ENCODE peak calls at places on chromosomes 4 and X, in four cellular contexts. One of them, this sample, is unnamed.

GRCh38 chrX:53133400-53133799 is 39.5 kb downstream of the KANTR start:
- DNase-seq in AG10803: no peak
- DNase-seq in CD8-positive, alpha-beta T cell: no peak
- DNase-seq in tibial artery: no peak
- DNase-seq in this sample: no peak

GRCh38 chrX:150258176-150258425 is 105.0 kb upstream of the MAMLD1 start:
- DNase-seq in CD8-positive, alpha-beta T cell: no peak
- DNase-seq in tibial artery: no peak
- DNase-seq in AG10803: no peak
- DNase-seq in this sample: no peak

GRCh38 chr4:150423074-150423473 is 158.9 kb upstream of the MAB21L2 start:
- DNase-seq in AG10803: no peak
- DNase-seq in tibial artery: no peak
- DNase-seq in CD8-positive, alpha-beta T cell: no peak
- DNase-seq in this sample: no peak

GRCh38 chr4:113179996-113180395 is 130.5 kb downstream of the ANK2 start:
- DNase-seq in CD8-positive, alpha-beta T cell: no peak
- DNase-seq in tibial artery: no peak
- DNase-seq in AG10803: peak
- DNase-seq in this sample: peak

GRCh38 chrX:1649623-1650022 is 34.8 kb downstream of the ASMT start:
- DNase-seq in CD8-positive, alpha-beta T cell: no peak
- DNase-seq in AG10803: no peak
- DNase-seq in tibial artery: no peak
- DNase-seq in this sample: no peak

GRCh38 chrX:109857898-109858297 is 124.8 kb upstream of the ACSL4 start:
- DNase-seq in AG10803: peak
- DNase-seq in CD8-positive, alpha-beta T cell: no peak
- DNase-seq in tibial artery: no peak
- DNase-seq in this sample: peak

GRCh38 chr4:118931791-118932190 is 43.1 kb downstream of the SYNPO2 start:
- DNase-seq in tibial artery: no peak
- DNase-seq in CD8-positive, alpha-beta T cell: no peak
- DNase-seq in AG10803: no peak
- DNase-seq in this sample: no peak

GRCh38 chr4:107993969-107994368 is 4.3 kb downstream of the HADH start:
- DNase-seq in CD8-positive, alpha-beta T cell: no peak
- DNase-seq in AG10803: no peak
- DNase-seq in tibial artery: no peak
- DNase-seq in this sample: no peak

GRCh38 chrX:16491461-16491860 is 158.5 kb upstream of the S100G start:
- DNase-seq in CD8-positive, alpha-beta T cell: no peak
- DNase-seq in AG10803: no peak
- DNase-seq in tibial artery: no peak
- DNase-seq in this sample: no peak

GRCh38 chr4:186981161-186981560 is 257.5 kb upstream of the FAT1 start:
- DNase-seq in AG10803: peak
- DNase-seq in CD8-positive, alpha-beta T cell: no peak
- DNase-seq in tibial artery: no peak
- DNase-seq in this sample: peak

GRCh38 chr4:153432971-153433752 is 33.0 kb upstream of the TMEM131L start:
- DNase-seq in AG10803: peak
- DNase-seq in tibial artery: peak
- DNase-seq in CD8-positive, alpha-beta T cell: peak
- DNase-seq in this sample: peak

GRCh38 chr4:11421116-11421515 is 7.6 kb downstream of the HS3ST1 start:
- DNase-seq in AG10803: no peak
- DNase-seq in CD8-positive, alpha-beta T cell: no peak
- DNase-seq in tibial artery: no peak
- DNase-seq in this sample: no peak
- H3K4me3 ChIP-seq in AG10803: no peak
- H3K4me3 ChIP-seq in CD8-positive, alpha-beta T cell: no peak
- H3K4me3 ChIP-seq in tibial artery: no peak
- H3K4me3 ChIP-seq in this sample: no peak

GRCh38 chr4:39030726-39031125 is 1.5 kb downstream of the TMEM156 start:
- DNase-seq in tibial artery: no peak
- DNase-seq in CD8-positive, alpha-beta T cell: no peak
- DNase-seq in AG10803: peak
- DNase-seq in this sample: no peak

GRCh38 chr4:39026096-39026495 is 6.1 kb downstream of the TMEM156 start:
- DNase-seq in AG10803: no peak
- DNase-seq in CD8-positive, alpha-beta T cell: no peak
- DNase-seq in tibial artery: no peak
- DNase-seq in this sample: no peak

GRCh38 chr4:39032218-39033085 is at the start of gene TMEM156:
- DNase-seq in AG10803: no peak
- DNase-seq in CD8-positive, alpha-beta T cell: no peak
- DNase-seq in tibial artery: no peak
- DNase-seq in this sample: peak

GRCh38 chr4:39025552-39026085 is 6.6 kb downstream of the TMEM156 start:
- DNase-seq in AG10803: no peak
- DNase-seq in CD8-positive, alpha-beta T cell: no peak
- DNase-seq in tibial artery: no peak
- DNase-seq in this sample: no peak

DNA sequence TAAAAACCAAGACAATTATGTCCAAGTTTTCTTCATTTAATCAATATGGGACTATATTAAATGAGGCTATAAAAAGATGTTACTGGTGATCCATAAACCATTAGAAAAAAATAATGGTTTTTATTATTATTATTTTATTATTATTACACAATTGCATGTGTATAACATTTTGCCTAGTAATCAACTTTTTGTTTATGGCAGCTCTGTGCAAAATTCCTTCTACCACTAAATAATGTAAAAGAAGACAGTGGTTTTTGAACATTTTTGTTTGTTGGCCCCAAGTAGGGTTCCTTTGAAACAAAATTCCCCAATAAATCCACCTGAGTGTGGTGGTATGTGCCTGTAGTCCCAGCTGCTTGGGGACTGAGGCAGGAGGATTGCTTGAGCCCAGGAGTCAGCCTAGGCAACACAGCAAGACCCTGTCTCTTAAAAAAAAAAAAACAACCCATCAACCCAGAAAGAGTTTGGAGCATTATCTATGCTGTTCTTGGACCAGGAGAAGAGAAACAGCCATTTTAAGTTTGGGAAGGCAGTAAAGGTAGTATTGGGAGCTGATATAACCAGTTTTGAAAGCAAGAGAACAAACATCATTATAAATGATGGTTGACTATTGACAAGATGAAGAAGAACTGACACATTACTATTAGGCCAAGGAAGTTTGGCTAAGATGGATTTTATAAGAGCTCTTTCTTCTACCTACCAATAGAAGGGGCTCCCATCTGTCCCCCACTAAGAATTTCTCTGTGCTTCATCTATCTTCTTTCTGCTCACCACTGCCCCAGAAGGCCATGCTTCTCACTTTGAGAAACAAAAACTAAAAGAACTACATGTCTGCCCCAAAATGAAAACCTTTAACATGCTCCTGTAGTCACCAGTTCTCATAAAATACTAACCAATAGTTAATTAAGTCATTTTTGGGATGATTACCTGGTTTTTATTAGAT is 2.2 kb downstream of the TMEM156 start:
- DNase-seq in tibial artery: no peak
- DNase-seq in CD8-positive, alpha-beta T cell: no peak
- DNase-seq in AG10803: no peak
- DNase-seq in this sample: no peak
- TF ChIP-seq CTCF in tibial artery: no peak
- TF ChIP-seq CTCF in CD8-positive, alpha-beta T cell: no peak
- TF ChIP-seq CTCF in AG10803: no peak
- TF ChIP-seq CTCF in this sample: no peak

DNA sequence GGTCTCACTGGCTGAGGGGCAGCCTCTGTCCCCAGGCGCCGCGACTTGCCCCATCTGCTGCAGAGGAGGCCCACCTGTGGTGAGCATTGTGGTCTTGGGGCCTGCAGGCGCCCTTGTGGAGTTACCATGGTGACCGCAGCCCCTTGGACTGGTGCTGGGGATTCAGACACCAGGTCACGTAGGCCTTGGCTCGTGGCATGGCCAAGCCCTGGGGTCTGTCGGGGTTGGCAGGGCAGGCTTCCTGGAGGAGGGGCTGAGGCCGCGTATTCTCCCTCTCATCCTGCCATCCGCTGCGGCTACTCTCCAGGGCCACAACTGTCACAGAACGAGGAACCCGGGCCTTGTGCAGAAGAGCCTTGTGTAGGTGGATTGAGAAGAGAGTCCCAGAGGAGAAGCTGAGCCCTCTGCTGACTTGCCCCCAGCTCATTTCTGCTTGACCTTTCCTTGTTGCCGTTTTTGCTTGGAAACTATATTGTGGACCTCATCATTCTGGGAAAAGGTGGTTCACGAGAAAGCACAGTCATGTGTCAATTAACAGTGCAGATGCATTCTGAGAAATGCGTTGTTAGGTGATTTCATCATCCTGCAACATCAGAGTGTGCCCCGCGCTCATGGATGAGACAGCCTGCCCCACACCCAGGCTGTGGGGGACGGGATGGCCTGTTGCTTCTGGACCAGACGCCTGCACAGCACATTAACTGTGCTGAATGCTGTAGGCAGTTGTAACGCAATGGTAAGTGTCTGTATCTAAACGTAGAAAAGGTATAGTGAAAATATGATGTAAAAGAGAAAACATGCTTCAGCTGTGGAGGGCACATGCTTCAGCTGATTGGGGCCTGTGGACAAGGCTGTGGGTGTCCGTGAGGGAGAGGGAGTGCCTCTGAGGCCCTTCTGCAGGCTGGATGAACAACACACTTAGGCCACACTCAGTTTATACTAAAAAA is 38.5 kb downstream of the TRMT44 start:
- DNase-seq in tibial artery: no peak
- DNase-seq in CD8-positive, alpha-beta T cell: no peak
- DNase-seq in AG10803: peak
- DNase-seq in this sample: peak
- H3K4me3 ChIP-seq in tibial artery: no peak
- H3K4me3 ChIP-seq in CD8-positive, alpha-beta T cell: no peak
- H3K4me3 ChIP-seq in AG10803: no peak
- H3K4me3 ChIP-seq in this sample: no peak

DNA sequence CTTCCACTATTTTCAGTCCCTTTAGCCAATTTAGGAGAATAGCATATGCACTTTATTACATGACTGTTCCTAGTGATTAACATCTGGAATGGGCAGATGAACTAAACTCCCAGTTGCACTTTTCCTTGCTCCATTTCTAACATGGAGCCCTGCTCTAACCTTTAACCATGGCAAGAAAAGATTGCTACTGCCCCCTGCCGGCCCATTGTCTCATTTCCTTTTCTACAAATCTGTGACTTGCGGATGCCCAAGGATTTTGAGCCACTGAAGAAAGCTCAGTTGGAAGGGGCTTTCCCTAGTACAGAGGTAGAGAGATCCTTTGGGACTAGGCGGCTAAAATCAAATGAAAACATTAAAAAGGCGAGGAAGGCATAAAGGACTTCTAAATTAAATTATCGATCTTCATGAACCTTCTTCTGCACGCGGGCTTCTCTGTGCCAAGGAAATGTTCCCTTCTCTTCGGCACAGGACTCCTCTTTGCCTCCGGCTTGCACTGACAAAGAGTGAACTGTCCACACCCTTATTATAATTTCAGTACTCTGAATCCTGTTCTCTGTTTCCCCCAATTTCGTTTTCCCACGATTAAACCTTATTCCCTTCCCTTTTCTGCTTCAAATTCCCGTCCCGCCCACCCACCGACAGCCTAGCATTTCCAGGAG is 578 bp upstream of the GLRA2 start:
- DNase-seq in AG10803: peak
- DNase-seq in CD8-positive, alpha-beta T cell: no peak
- DNase-seq in tibial artery: peak
- DNase-seq in this sample: peak
- TF ChIP-seq CTCF in AG10803: peak
- TF ChIP-seq CTCF in CD8-positive, alpha-beta T cell: no peak
- TF ChIP-seq CTCF in tibial artery: no peak
- TF ChIP-seq CTCF in this sample: peak

GRCh38 chr4:99818661-99819060 is 2.0 kb downstream of the DAPP1 start:
- DNase-seq in tibial artery: no peak
- DNase-seq in CD8-positive, alpha-beta T cell: no peak
- DNase-seq in AG10803: no peak
- DNase-seq in this sample: no peak
- H3K4me3 ChIP-seq in tibial artery: no peak
- H3K4me3 ChIP-seq in CD8-positive, alpha-beta T cell: no peak
- H3K4me3 ChIP-seq in AG10803: no peak
- H3K4me3 ChIP-seq in this sample: no peak

DNA sequence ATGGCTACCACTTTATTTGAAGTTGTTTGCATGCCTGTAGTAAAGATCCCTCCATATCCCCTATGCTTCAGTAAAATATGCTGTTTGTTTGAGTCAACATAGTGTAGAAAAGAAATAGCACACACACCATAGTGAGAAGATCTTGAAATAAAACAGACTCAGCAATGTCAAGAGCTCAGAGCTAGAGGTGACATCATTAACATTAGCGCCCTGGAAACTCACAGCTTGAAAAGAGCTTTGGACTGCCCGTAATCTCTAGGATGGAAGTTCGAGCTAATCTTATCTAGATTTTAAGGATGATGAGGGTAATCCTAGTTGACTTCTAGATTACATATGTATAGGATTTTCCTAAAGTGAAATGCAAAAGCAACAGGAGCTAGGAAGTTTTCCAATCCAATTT is 275.6 kb downstream of the SMARCA1 start:
- DNase-seq in AG10803: no peak
- DNase-seq in CD8-positive, alpha-beta T cell: no peak
- DNase-seq in tibial artery: no peak
- DNase-seq in this sample: no peak
- TF ChIP-seq CTCF in AG10803: no peak
- TF ChIP-seq CTCF in CD8-positive, alpha-beta T cell: no peak
- TF ChIP-seq CTCF in tibial artery: no peak
- TF ChIP-seq CTCF in this sample: no peak

DNA sequence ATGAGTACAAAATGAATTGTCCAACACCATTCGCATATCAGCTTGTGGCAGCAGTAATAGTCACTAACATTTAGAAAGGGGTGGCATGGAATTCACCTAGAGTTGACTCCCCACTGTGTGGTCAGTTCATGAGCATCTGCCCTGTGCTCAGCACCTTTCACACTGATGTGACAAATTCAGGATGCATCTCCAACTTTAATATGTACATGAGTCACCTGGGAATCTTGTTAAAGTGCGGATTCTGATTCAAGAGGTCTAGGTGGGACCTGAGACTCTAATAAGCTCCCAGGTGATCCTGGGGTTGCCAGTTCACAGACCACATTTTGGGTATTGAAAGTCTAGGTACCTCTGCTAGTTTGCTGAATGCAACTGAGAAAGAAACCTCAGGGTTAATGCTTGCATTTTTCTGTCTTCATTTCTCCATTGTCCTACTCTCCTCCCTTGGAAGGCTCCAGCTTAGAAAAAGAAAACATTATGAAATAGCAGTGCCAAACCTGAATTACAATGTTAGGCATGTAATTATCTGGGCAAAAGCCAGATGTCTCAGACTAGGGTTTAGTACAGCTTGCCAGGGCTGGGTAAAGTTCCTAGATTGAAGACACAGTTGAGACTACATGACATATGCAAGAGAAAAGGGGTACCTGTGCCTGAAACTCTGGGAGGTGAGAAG is 32.7 kb downstream of the TMSB4X start:
- DNase-seq in CD8-positive, alpha-beta T cell: no peak
- DNase-seq in tibial artery: no peak
- DNase-seq in AG10803: peak
- DNase-seq in this sample: peak
- H3K4me3 ChIP-seq in CD8-positive, alpha-beta T cell: no peak
- H3K4me3 ChIP-seq in tibial artery: no peak
- H3K4me3 ChIP-seq in AG10803: no peak
- H3K4me3 ChIP-seq in this sample: no peak